ENCODE peak calls at places on chromosomes 13 and 19, in eight cellular contexts. J is ACHN; H is GM03348; Q is posterior vena cava; Y is activated CD4-positive, alpha-beta T cell treated with anti-CD3 and anti-CD28 coated beads, Interleukin-2, amount 10 ng/mL, durations not matched to agents 7 days and 5 days; A is fibroblast of lung; P is left colon; D is stimulated activated CD4-positive, alpha-beta T cell treated with anti-CD3 and anti-CD28 coated beads, Interleukin-15, amount 100 ng/mL, for 1 hour. F is an unnamed sample.

GRCh38 chr19:48714759-48715261 is 4.7 kb downstream of the MAMSTR start:
- DNase-seq in J (no peak), H (no peak), Q (no peak), Y (no peak), A (no peak), P (peak), D (no peak), F (no peak)

GRCh38 chr13:52827839-52828238 is 20.6 kb downstream of the PCDH8 start:
- DNase-seq in J (no peak), H (no peak), Q (no peak), Y (no peak), A (no peak), P (no peak), D (no peak), F (no peak)

GRCh38 chr13:99911069-99911964 is 60.2 kb downstream of the ZIC5 start:
- DNase-seq in J (no peak), H (no peak), Q (no peak), Y (no peak), A (no peak), P (no peak), D (no peak), F (no peak)

GRCh38 chr13:106561551-106562170 is 6.3 kb downstream of the ARGLU1 start:
- DNase-seq in J (no peak), H (no peak), Q (peak), Y (no peak), A (no peak), P (no peak), D (no peak), F (no peak)

GRCh38 chr19:35126624-35126959 is 8.3 kb downstream of the LGI4 start:
- DNase-seq in J (no peak), H (no peak), Q (no peak), Y (no peak), A (no peak), P (no peak), D (no peak), F (no peak)

GRCh38 chr13:73141292-73141771 is 82.5 kb downstream of the KLF5 start:
- DNase-seq in J (no peak), H (no peak), Q (no peak), Y (no peak), A (peak), P (no peak), D (no peak), F (no peak)

GRCh38 chr19:1855040-1855827 is 7.0 kb upstream of the REXO1 start:
- DNase-seq in J (no peak), H (peak), Q (peak), Y (peak), A (peak), P (peak), D (peak), F (peak)

GRCh38 chr13:23966691-23967615 is 69.7 kb upstream of the C1QTNF9B start:
- DNase-seq in J (no peak), H (no peak), Q (no peak), Y (peak), A (peak), P (no peak), D (no peak), F (peak)

GRCh38 chr13:29522044-29522685 is 73.3 kb downstream of the SLC7A1 start:
- DNase-seq in J (no peak), H (peak), Q (peak), Y (no peak), A (peak), P (no peak), D (no peak), F (no peak)

GRCh38 chr13:102772042-102772425 is 1.6 kb downstream of the TEX30 start:
- DNase-seq in J (no peak), H (no peak), Q (no peak), Y (no peak), A (no peak), P (no peak), D (no peak), F (no peak)

GRCh38 chr13:106756446-106756845 is 188.5 kb upstream of the ARGLU1 start:
- DNase-seq in J (no peak), H (no peak), Q (no peak), Y (no peak), A (no peak), P (no peak), D (no peak), F (no peak)

GRCh38 chr13:107585466-107585865 is 629.9 kb downstream of the LIG4 start:
- DNase-seq in J (no peak), H (no peak), Q (no peak), Y (no peak), A (peak), P (no peak), D (no peak), F (no peak)

GRCh38 chr19:15378529-15379082 is 981 bp downstream of the AKAP8 start:
- DNase-seq in J (peak), H (peak), Q (peak), Y (peak), A (peak), P (peak), D (no peak), F (peak)

GRCh38 chr13:52130641-52131040 is 1.8 kb upstream of the NEK5 start:
- DNase-seq in J (no peak), H (no peak), Q (no peak), Y (no peak), A (no peak), P (no peak), D (no peak), F (no peak)

GRCh38 chr13:42728507-42729180 is 52.7 kb upstream of the FAM216B start:
- DNase-seq in J (no peak), H (no peak), Q (no peak), Y (no peak), A (peak), P (no peak), D (no peak), F (no peak)

GRCh38 chr13:30985637-30986205 is 53.3 kb downstream of the TEX26 start:
- DNase-seq in J (no peak), H (peak), Q (no peak), Y (no peak), A (peak), P (no peak), D (no peak), F (no peak)

GRCh38 chr19:934865-935422 is 9.1 kb downstream of the ARID3A start:
- DNase-seq in J (no peak), H (peak), Q (peak), Y (no peak), A (peak), P (peak), D (no peak), F (no peak)

GRCh38 chr13:20566424-20566916 is 487 bp upstream of the IFT88 start:
- DNase-seq in J (peak), H (no peak), Q (no peak), Y (no peak), A (peak), P (peak), D (no peak), F (no peak)

GRCh38 chr13:32940601-32941000 is 75.6 kb upstream of the KL start:
- DNase-seq in J (no peak), H (no peak), Q (no peak), Y (no peak), A (peak), P (no peak), D (no peak), F (no peak)

GRCh38 chr19:33193864-33194362 is at the start of gene LRP3:
- DNase-seq in J (no peak), H (peak), Q (no peak), Y (no peak), A (peak), P (no peak), D (no peak), F (no peak)

GRCh38 chr13:102402292-102402691 is 444 bp upstream of the FGF14 start:
- DNase-seq in J (peak), H (no peak), Q (no peak), Y (no peak), A (peak), P (no peak), D (no peak), F (peak)

GRCh38 chr19:32318884-32319520 is 26.4 kb upstream of the ZNF507 start:
- DNase-seq in J (peak), H (peak), Q (no peak), Y (no peak), A (no peak), P (no peak), D (no peak), F (peak)

GRCh38 chr19:54030895-54031586 is 32.7 kb downstream of the VSTM1 start:
- DNase-seq in J (no peak), H (no peak), Q (no peak), Y (no peak), A (peak), P (no peak), D (no peak), F (no peak)

GRCh38 chr19:3575260-3575741 is 2.6 kb downstream of the HMG20B start:
- DNase-seq in J (peak), H (no peak), Q (no peak), Y (peak), A (no peak), P (no peak), D (no peak), F (peak)

GRCh38 chr13:49527123-49527522 is 31.4 kb downstream of the PHF11 start:
- DNase-seq in J (no peak), H (no peak), Q (no peak), Y (no peak), A (no peak), P (no peak), D (no peak), F (no peak)

GRCh38 chr19:46976845-46977320 is 42.8 kb upstream of the NPAS1 start:
- DNase-seq in J (peak), H (peak), Q (no peak), Y (no peak), A (peak), P (no peak), D (no peak), F (no peak)

GRCh38 chr19:46725859-46726393 is 9.0 kb upstream of the PRKD2 start:
- DNase-seq in J (no peak), H (no peak), Q (no peak), Y (no peak), A (no peak), P (no peak), D (no peak), F (no peak)

F was measured in activated CD8-positive, alpha-beta T cell treated with anti-CD3 and anti-CD28 coated beads, Interleukin-2, amount 10 ng/mL, durations not matched to agents 7 days and 5 days.